ENCODE peak calls at places on chromosomes 2 and 18, in ten cellular contexts. V is NCI-H1417; C is SK-MEL-5; N is NCI-H2081; P is HCT116; I is activated CD8-positive, alpha-beta memory T cell treated with anti-CD3 and anti-CD28 coated beads, Interleukin-2, amount 50 U/mL, for 48 hours; X is GM23248; M is T-cell; L is amygdala; Y is pons. Q is an unnamed sample.

GRCh38 chr2:73982140-73982617 is 2.5 kb upstream of the TET3 start:
- DNase-seq in V (no peak), C (no peak), N (no peak), P (no peak), I (no peak), X (peak; percentile 88), M (no peak), L (no peak), Y (no peak), Q (no peak)

GRCh38 chr2:195612515-195613495 is 44.2 kb upstream of the SLC39A10 start:
- DNase-seq in V (no peak), C (no peak), N (no peak), P (no peak), I (no peak), X (peak; percentile 75), M (no peak), L (no peak), Y (no peak), Q (peak; percentile 25)

GRCh38 chr2:109013046-109013445 is 24.0 kb upstream of the EDAR start:
- DNase-seq in V (no peak), C (no peak), N (no peak), P (no peak), I (no peak), X (no peak), M (no peak), L (no peak), Y (no peak), Q (no peak)

GRCh38 chr2:18950598-18950933 is 361.2 kb upstream of the NT5C1B start:
- DNase-seq in V (no peak), C (no peak), N (no peak), P (no peak), I (no peak), X (peak; percentile 6), M (no peak), L (no peak), Y (no peak), Q (no peak)

GRCh38 chr18:71370095-71370494 is 1081.2 kb downstream of the SOCS6 start:
- DNase-seq in V (no peak), C (no peak), N (no peak), P (no peak), I (no peak), X (no peak), M (no peak), L (no peak), Y (no peak), Q (no peak)

GRCh38 chr2:45506756-45507155 is 104.3 kb downstream of the SRBD1 start:
- DNase-seq in V (no peak), C (no peak), N (no peak), P (no peak), I (no peak), X (no peak), M (no peak), L (no peak), Y (no peak), Q (no peak)

GRCh38 chr2:85611705-85612587 is at the start of gene C2orf68:
- DNase-seq in V (peak; percentile 85), C (peak; percentile 91), N (peak; percentile 84), P (peak; percentile 81), I (peak; percentile 94), X (peak; percentile 94), M (peak; percentile 80), L (peak; percentile 77), Y (peak; percentile 84), Q (peak; percentile 90)

GRCh38 chr2:222813177-222813843 is 47.5 kb upstream of the ACSL3 start:
- DNase-seq in V (no peak), C (peak; percentile 46), N (no peak), P (no peak), I (peak; percentile 54), X (peak; percentile 49), M (no peak), L (no peak), Y (no peak), Q (no peak)

GRCh38 chr2:234091432-234091879 is 41.0 kb downstream of the SPP2 start:
- DNase-seq in V (peak; percentile 54), C (no peak), N (peak; percentile 49), P (no peak), I (no peak), X (peak; percentile 15), M (no peak), L (no peak), Y (peak; percentile 3), Q (peak; percentile 44)

GRCh38 chr2:234203135-234203984 is 152.9 kb downstream of the SPP2 start:
- DNase-seq in V (peak; percentile 28), C (peak; percentile 51), N (no peak), P (peak; percentile 97), I (no peak), X (peak; percentile 97), M (no peak), L (no peak), Y (peak; percentile 37), Q (peak; percentile 91)

GRCh38 chr2:190881480-190882326 is 1.1 kb downstream of the GLS start:
- DNase-seq in V (peak; percentile 87), C (peak; percentile 83), N (peak; percentile 76), P (peak; percentile 73), I (peak; percentile 84), X (peak; percentile 89), M (peak; percentile 62), L (peak; percentile 19), Y (peak; percentile 78), Q (peak; percentile 66)

GRCh38 chr2:164840458-164840929 is 1.1 kb downstream of the COBLL1 start:
- DNase-seq in V (peak; percentile 33), C (peak; percentile 27), N (peak; percentile 51), P (no peak), I (peak; percentile 51), X (peak; percentile 29), M (no peak), L (no peak), Y (no peak), Q (peak; percentile 48)

GRCh38 chr2:165698621-165698946 is 95.5 kb downstream of the GALNT3 start:
- DNase-seq in V (peak; percentile 72), C (peak; percentile 76), N (peak; percentile 51), P (peak; percentile 19), I (no peak), X (peak; percentile 69), M (no peak), L (no peak), Y (peak; percentile 76), Q (peak; percentile 28)

GRCh38 chr2:69387770-69388481 is 899 bp upstream of the GFPT1 start:
- DNase-seq in V (peak; percentile 75), C (peak; percentile 11), N (no peak), P (no peak), I (no peak), X (no peak), M (no peak), L (no peak), Y (no peak), Q (no peak)

GRCh38 chr2:136373035-136373434 is 255.1 kb upstream of the CXCR4 start:
- DNase-seq in V (no peak), C (no peak), N (no peak), P (no peak), I (no peak), X (no peak), M (no peak), L (no peak), Y (no peak), Q (no peak)

GRCh38 chr2:105344704-105345345 is 7.5 kb downstream of the C2orf49 start:
- DNase-seq in V (peak; percentile 57), C (peak; percentile 51), N (peak; percentile 35), P (no peak), I (no peak), X (peak; percentile 74), M (no peak), L (no peak), Y (peak; percentile 35), Q (peak; percentile 41)

GRCh38 chr2:73069855-73070650 is 1.5 kb downstream of the SFXN5 start:
- DNase-seq in V (peak; percentile 66), C (peak; percentile 15), N (no peak), P (no peak), I (no peak), X (peak; percentile 59), M (no peak), L (no peak), Y (no peak), Q (no peak)

GRCh38 chr2:45173513-45173912 is 164.3 kb upstream of the SIX2 start:
- DNase-seq in V (no peak), C (peak; percentile 26), N (no peak), P (peak; percentile 59), I (no peak), X (peak; percentile 97), M (no peak), L (no peak), Y (no peak), Q (peak; percentile 63)

GRCh38 chr2:176270100-176270750 is 983 bp downstream of the MTX2 start:
- DNase-seq in V (no peak), C (no peak), N (no peak), P (no peak), I (no peak), X (peak; percentile 51), M (no peak), L (no peak), Y (no peak), Q (no peak)

GRCh38 chr18:8391068-8391467 is 218.2 kb upstream of the RAB12 start:
- DNase-seq in V (no peak), C (no peak), N (no peak), P (no peak), I (no peak), X (no peak), M (no peak), L (no peak), Y (no peak), Q (no peak)

GRCh38 chr2:163736433-163737168 is 793 bp upstream of the FIGN start:
- DNase-seq in V (peak; percentile 68), C (peak; percentile 60), N (peak; percentile 77), P (no peak), I (no peak), X (peak; percentile 66), M (no peak), L (no peak), Y (no peak), Q (no peak)

GRCh38 chr2:127610561-127610960 is 35.4 kb upstream of the GPR17 start:
- DNase-seq in V (no peak), C (no peak), N (no peak), P (no peak), I (no peak), X (no peak), M (no peak), L (no peak), Y (no peak), Q (no peak)

GRCh38 chr2:12759248-12759647 is 42.5 kb downstream of the TRIB2 start:
- DNase-seq in V (no peak), C (no peak), N (no peak), P (no peak), I (no peak), X (peak; percentile 95), M (no peak), L (no peak), Y (peak; percentile 10), Q (no peak)

GRCh38 chr2:218249686-218250085 is 11.1 kb upstream of the GPBAR1 start:
- DNase-seq in V (no peak), C (no peak), N (no peak), P (no peak), I (no peak), X (no peak), M (no peak), L (no peak), Y (no peak), Q (no peak)

GRCh38 chr18:34626404-34627137 is 83.5 kb upstream of the DTNA start:
- DNase-seq in V (no peak), C (no peak), N (no peak), P (no peak), I (no peak), X (no peak), M (no peak), L (no peak), Y (no peak), Q (no peak)

GRCh38 chr2:237210763-237211162 is 125.1 kb downstream of the COPS8 start:
- DNase-seq in V (no peak), C (no peak), N (no peak), P (no peak), I (no peak), X (no peak), M (no peak), L (no peak), Y (no peak), Q (no peak)

GRCh38 chr2:240643093-240643810 is 18.0 kb downstream of the GPR35 start:
- DNase-seq in V (no peak), C (no peak), N (no peak), P (no peak), I (no peak), X (no peak), M (no peak), L (no peak), Y (no peak), Q (no peak)

GRCh38 chr2:182020319-182021055 is 34.8 kb downstream of the PPP1R1C start:
- DNase-seq in V (no peak), C (no peak), N (no peak), P (no peak), I (no peak), X (peak; percentile 45), M (no peak), L (no peak), Y (no peak), Q (no peak)

Q was measured in LoVo.